ENCODE peak calls at places on chromosome 3, in seven cellular contexts. B, Q, U, G, N, W and D are unnamed samples.
A peak's percentile ranks its signal among the peaks of the same experiment; 100 is the strongest.

GRCh38 chr3:190575441-190576190 is 61.7 kb downstream of the IL1RAP start:
- DNase-seq in B (no peak), Q (no peak), U (no peak), G (no peak), N (no peak), W (no peak), D (no peak)

GRCh38 chr3:70580021-70580420 is 267.6 kb upstream of the MDFIC2 start:
- DNase-seq in B (no peak), Q (no peak), U (no peak), G (no peak), N (no peak), W (no peak), D (no peak)

GRCh38 chr3:161274691-161275298 is 53.7 kb downstream of the NMD3 start:
- DNase-seq in B (peak; percentile 69), Q (peak; percentile 54), U (peak; percentile 27), G (peak; percentile 57), N (peak; percentile 51), W (no peak), D (peak; percentile 61)

GRCh38 chr3:122977645-122978466 is 49.7 kb downstream of the SEMA5B start:
- DNase-seq in B (no peak), Q (no peak), U (peak; percentile 63), G (no peak), N (peak; percentile 73), W (no peak), D (no peak)

GRCh38 chr3:133136114-133137041 is 98.2 kb downstream of the TMEM108 start:
- DNase-seq in B (no peak), Q (no peak), U (peak; percentile 15), G (no peak), N (no peak), W (peak; percentile 50), D (no peak)

GRCh38 chr3:72951259-72951722 is 45.3 kb upstream of the PPP4R2 start:
- DNase-seq in B (no peak), Q (no peak), U (no peak), G (no peak), N (no peak), W (peak; percentile 44), D (no peak)

GRCh38 chr3:124888482-124889441 is 1.6 kb upstream of the ITGB5 start:
- DNase-seq in B (no peak), Q (no peak), U (no peak), G (no peak), N (no peak), W (no peak), D (no peak)

GRCh38 chr3:37955918-37956317 is 34.7 kb upstream of the VILL start:
- DNase-seq in B (no peak), Q (no peak), U (no peak), G (no peak), N (no peak), W (no peak), D (no peak)

GRCh38 chr3:72696815-72697214 is 151.4 kb downstream of the SHQ1 start:
- DNase-seq in B (no peak), Q (no peak), U (no peak), G (no peak), N (no peak), W (no peak), D (peak; percentile 48)

GRCh38 chr3:43766672-43767465 is 76.1 kb downstream of the ABHD5 start:
- DNase-seq in B (peak; percentile 29), Q (no peak), U (no peak), G (no peak), N (no peak), W (no peak), D (no peak)

GRCh38 chr3:141434255-141434654 is 52.6 kb upstream of the RASA2 start:
- DNase-seq in B (no peak), Q (no peak), U (no peak), G (no peak), N (no peak), W (no peak), D (no peak)

GRCh38 chr3:176584413-176585176 is 612.7 kb downstream of the TBL1XR1 start:
- DNase-seq in B (no peak), Q (no peak), U (no peak), G (no peak), N (no peak), W (no peak), D (no peak)

GRCh38 chr3:123126051-123126450 is 59.2 kb downstream of the PDIA5 start:
- DNase-seq in B (no peak), Q (no peak), U (no peak), G (no peak), N (no peak), W (no peak), D (no peak)

GRCh38 chr3:32508731-32509130 is 6.1 kb upstream of the CMTM6 start:
- DNase-seq in B (no peak), Q (no peak), U (no peak), G (no peak), N (no peak), W (no peak), D (no peak)

GRCh38 chr3:139202226-139202958 is 141.4 kb upstream of the MRPS22 start:
- DNase-seq in B (peak; percentile 80), Q (peak; percentile 54), U (peak; percentile 21), G (peak; percentile 59), N (peak; percentile 46), W (no peak), D (peak; percentile 68)

GRCh38 chr3:123036352-123037014 is 8.9 kb upstream of the SEMA5B start:
- DNase-seq in B (no peak), Q (no peak), U (no peak), G (no peak), N (peak; percentile 24), W (no peak), D (no peak)

GRCh38 chr3:46717447-46718231 is at the start of gene PRSS50:
- DNase-seq in B (peak; percentile 62), Q (no peak), U (peak; percentile 68), G (peak; percentile 96), N (no peak), W (no peak), D (peak; percentile 49)

GRCh38 chr3:155079795-155080546 is at the start of gene MME:
- DNase-seq in B (peak; percentile 23), Q (no peak), U (peak; percentile 76), G (peak; percentile 84), N (no peak), W (no peak), D (peak; percentile 75)

GRCh38 chr3:190205739-190206138 is 85.0 kb upstream of the P3H2 start:
- DNase-seq in B (no peak), Q (no peak), U (no peak), G (no peak), N (no peak), W (peak; percentile 42), D (no peak)

GRCh38 chr3:114800272-114800671 is 346.8 kb downstream of the ZBTB20 start:
- DNase-seq in B (no peak), Q (no peak), U (no peak), G (no peak), N (no peak), W (no peak), D (no peak)
- H3K4me3 ChIP-seq in B (no peak overlapping the region), Q (no peak overlapping the region), U (no peak overlapping the region), G (no peak overlapping the region), N (no peak overlapping the region), W (no peak overlapping the region), D (no peak overlapping the region)

GRCh38 chr3:111069974-111070751 is 1.5 kb upstream of the NECTIN3 start:
- DNase-seq in B (no peak), Q (no peak), U (peak; percentile 31), G (no peak), N (no peak), W (no peak), D (no peak)
- TF ChIP-seq YY1 in B (no peak), Q (no peak), U (no peak), G (no peak), N (no peak), W (no peak), D (no peak)

GRCh38 chr3:11480663-11481298 is 162.9 kb downstream of the VGLL4 start:
- DNase-seq in B (peak; percentile 61), Q (no peak), U (no peak), G (no peak), N (peak; percentile 59), W (no peak), D (peak; percentile 92)

GRCh38 chr3:11476814-11477213 is 166.9 kb downstream of the VGLL4 start:
- DNase-seq in B (no peak), Q (no peak), U (no peak), G (no peak), N (no peak), W (no peak), D (no peak)

GRCh38 chr3:11479230-11479620 is 164.5 kb downstream of the VGLL4 start:
- DNase-seq in B (no peak), Q (no peak), U (no peak), G (no peak), N (no peak), W (no peak), D (no peak)

GRCh38 chr3:11477286-11477935 is 166.3 kb downstream of the VGLL4 start:
- DNase-seq in B (no peak), Q (no peak), U (no peak), G (no peak), N (no peak), W (no peak), D (no peak)

GRCh38 chr3:11478167-11478566 is 165.5 kb downstream of the VGLL4 start:
- DNase-seq in B (no peak), Q (no peak), U (no peak), G (no peak), N (no peak), W (no peak), D (no peak)
- H3K4me1 ChIP-seq in B (peaks cover 29% of the 10 kb centered on the region), Q (peaks cover 6% of the 10 kb centered on the region), U (peaks cover 10% of the 10 kb centered on the region), G (peaks cover 19% of the 10 kb centered on the region), N (peaks cover 23% of the 10 kb centered on the region), W (no peaks in the 10 kb centered on the region), D (peaks cover 12% of the 10 kb centered on the region)

GRCh38 chr3:194399166-194399565 is at the start of gene GP5:
- DNase-seq in B (no peak), Q (no peak), U (no peak), G (no peak), N (no peak), W (no peak), D (no peak)
- H3K4me3 ChIP-seq in B (no peak within 1 kb of the TSS), Q (no peak within 1 kb of the TSS), U (no peak within 1 kb of the TSS), G (peak within 1 kb of the TSS; percentile 51), N (no peak within 1 kb of the TSS), W (no peak within 1 kb of the TSS), D (no peak within 1 kb of the TSS)